ENCODE peak calls at places on chromosomes 5 and 9, in ten cellular contexts. One of them, this sample, is unnamed. For H3K4me1, the result is how much of the 10 kb centered on the place peaks cover.

GRCh38 chr5:55853271-55853670 is 2.1 kb downstream of the IL31RA start:
- DNase-seq in esophagus squamous epithelium: no peak
- DNase-seq in body of pancreas: no peak
- DNase-seq in HCT116: no peak
- DNase-seq in adrenal gland: no peak
- DNase-seq in heart left ventricle: no peak
- DNase-seq in sigmoid colon: no peak
- DNase-seq in uterus: no peak
- DNase-seq in upper lobe of left lung: no peak
- DNase-seq in H1: no peak
- DNase-seq in this sample: no peak

GRCh38 chr5:13251623-13252367 is 692.7 kb downstream of the DNAH5 start:
- DNase-seq in esophagus squamous epithelium: no peak
- DNase-seq in body of pancreas: no peak
- DNase-seq in HCT116: no peak
- DNase-seq in adrenal gland: no peak
- DNase-seq in heart left ventricle: no peak
- DNase-seq in sigmoid colon: no peak
- DNase-seq in uterus: no peak
- DNase-seq in upper lobe of left lung: no peak
- DNase-seq in H1: no peak
- DNase-seq in this sample: no peak

GRCh38 chr9:123342247-123342646 is 13.8 kb upstream of the CRB2 start:
- DNase-seq in esophagus squamous epithelium: no peak
- DNase-seq in body of pancreas: no peak
- DNase-seq in HCT116: no peak
- DNase-seq in adrenal gland: no peak
- DNase-seq in heart left ventricle: no peak
- DNase-seq in sigmoid colon: no peak
- DNase-seq in uterus: no peak
- DNase-seq in upper lobe of left lung: no peak
- DNase-seq in H1: no peak
- DNase-seq in this sample: no peak

GRCh38 chr9:32413424-32413823 is 29.0 kb downstream of the ACO1 start:
- DNase-seq in esophagus squamous epithelium: no peak
- DNase-seq in body of pancreas: no peak
- DNase-seq in HCT116: no peak
- DNase-seq in adrenal gland: no peak
- DNase-seq in heart left ventricle: no peak
- DNase-seq in sigmoid colon: no peak
- DNase-seq in uterus: no peak
- DNase-seq in upper lobe of left lung: no peak
- DNase-seq in H1: no peak
- DNase-seq in this sample: no peak

GRCh38 chr9:136693490-136694162 is 6.4 kb upstream of the AGPAT2 start:
- DNase-seq in esophagus squamous epithelium: no peak
- DNase-seq in body of pancreas: peak
- DNase-seq in HCT116: peak
- DNase-seq in adrenal gland: peak
- DNase-seq in heart left ventricle: no peak
- DNase-seq in sigmoid colon: no peak
- DNase-seq in uterus: peak
- DNase-seq in upper lobe of left lung: peak
- DNase-seq in H1: no peak
- DNase-seq in this sample: no peak

GRCh38 chr5:103587185-103587748 is 24.7 kb upstream of the NUDT12 start:
- DNase-seq in esophagus squamous epithelium: no peak
- DNase-seq in body of pancreas: no peak
- DNase-seq in HCT116: no peak
- DNase-seq in adrenal gland: no peak
- DNase-seq in heart left ventricle: no peak
- DNase-seq in sigmoid colon: no peak
- DNase-seq in uterus: no peak
- DNase-seq in upper lobe of left lung: no peak
- DNase-seq in H1: no peak
- DNase-seq in this sample: no peak

GRCh38 chr5:78547731-78548189 is 100.8 kb downstream of the LHFPL2 start:
- DNase-seq in esophagus squamous epithelium: no peak
- DNase-seq in body of pancreas: peak
- DNase-seq in HCT116: no peak
- DNase-seq in adrenal gland: peak
- DNase-seq in heart left ventricle: peak
- DNase-seq in sigmoid colon: peak
- DNase-seq in uterus: peak
- DNase-seq in upper lobe of left lung: no peak
- DNase-seq in H1: no peak
- DNase-seq in this sample: no peak

GRCh38 chr9:129398901-129399300 is 220.8 kb upstream of the IER5L start:
- DNase-seq in esophagus squamous epithelium: no peak
- DNase-seq in body of pancreas: peak
- DNase-seq in HCT116: no peak
- DNase-seq in adrenal gland: no peak
- DNase-seq in heart left ventricle: no peak
- DNase-seq in sigmoid colon: no peak
- DNase-seq in uterus: peak
- DNase-seq in upper lobe of left lung: no peak
- DNase-seq in H1: no peak
- DNase-seq in this sample: peak

GRCh38 chr9:69476016-69476415 is 151.0 kb downstream of the ENTREP1 start:
- DNase-seq in esophagus squamous epithelium: no peak
- DNase-seq in body of pancreas: no peak
- DNase-seq in HCT116: no peak
- DNase-seq in adrenal gland: no peak
- DNase-seq in heart left ventricle: no peak
- DNase-seq in sigmoid colon: no peak
- DNase-seq in uterus: no peak
- DNase-seq in upper lobe of left lung: no peak
- DNase-seq in H1: no peak
- DNase-seq in this sample: no peak

GRCh38 chr9:16039103-16039987 is 486.5 kb downstream of the CCDC171 start:
- DNase-seq in esophagus squamous epithelium: no peak
- DNase-seq in body of pancreas: no peak
- DNase-seq in HCT116: peak
- DNase-seq in adrenal gland: no peak
- DNase-seq in heart left ventricle: no peak
- DNase-seq in sigmoid colon: peak
- DNase-seq in uterus: peak
- DNase-seq in upper lobe of left lung: no peak
- DNase-seq in H1: peak
- DNase-seq in this sample: no peak

GRCh38 chr5:175059687-175060194 is 335.4 kb downstream of the MSX2 start:
- DNase-seq in esophagus squamous epithelium: no peak
- DNase-seq in body of pancreas: peak
- DNase-seq in HCT116: peak
- DNase-seq in adrenal gland: peak
- DNase-seq in heart left ventricle: peak
- DNase-seq in sigmoid colon: peak
- DNase-seq in uterus: no peak
- DNase-seq in upper lobe of left lung: no peak
- DNase-seq in H1: peak
- DNase-seq in this sample: no peak

GRCh38 chr5:37945446-37945845 is 105.6 kb upstream of the GDNF start:
- DNase-seq in esophagus squamous epithelium: no peak
- DNase-seq in body of pancreas: no peak
- DNase-seq in HCT116: no peak
- DNase-seq in adrenal gland: no peak
- DNase-seq in heart left ventricle: no peak
- DNase-seq in sigmoid colon: no peak
- DNase-seq in uterus: no peak
- DNase-seq in upper lobe of left lung: no peak
- DNase-seq in H1: no peak
- DNase-seq in this sample: no peak

GRCh38 chr5:14672082-14672481 is 7.6 kb downstream of the OTULIN start:
- DNase-seq in esophagus squamous epithelium: no peak
- DNase-seq in body of pancreas: no peak
- DNase-seq in HCT116: no peak
- DNase-seq in adrenal gland: no peak
- DNase-seq in heart left ventricle: no peak
- DNase-seq in sigmoid colon: no peak
- DNase-seq in uterus: no peak
- DNase-seq in upper lobe of left lung: peak
- DNase-seq in H1: no peak
- DNase-seq in this sample: no peak

GRCh38 chr5:142800776-142801494 is 30.8 kb downstream of the ARHGAP26 start:
- DNase-seq in esophagus squamous epithelium: no peak
- DNase-seq in body of pancreas: no peak
- DNase-seq in HCT116: no peak
- DNase-seq in adrenal gland: no peak
- DNase-seq in heart left ventricle: no peak
- DNase-seq in sigmoid colon: no peak
- DNase-seq in uterus: no peak
- DNase-seq in upper lobe of left lung: no peak
- DNase-seq in H1: no peak
- DNase-seq in this sample: no peak

GRCh38 chr9:134442486-134443168 is 116.4 kb downstream of the RXRA start:
- DNase-seq in esophagus squamous epithelium: no peak
- DNase-seq in body of pancreas: no peak
- DNase-seq in HCT116: no peak
- DNase-seq in adrenal gland: no peak
- DNase-seq in heart left ventricle: no peak
- DNase-seq in sigmoid colon: no peak
- DNase-seq in uterus: no peak
- DNase-seq in upper lobe of left lung: no peak
- DNase-seq in H1: no peak
- DNase-seq in this sample: no peak

GRCh38 chr9:113943112-113944009 is 67.3 kb downstream of the ZNF618 start:
- DNase-seq in esophagus squamous epithelium: no peak
- DNase-seq in body of pancreas: no peak
- DNase-seq in HCT116: no peak
- DNase-seq in adrenal gland: no peak
- DNase-seq in heart left ventricle: no peak
- DNase-seq in sigmoid colon: no peak
- DNase-seq in uterus: no peak
- DNase-seq in upper lobe of left lung: no peak
- DNase-seq in H1: no peak
- DNase-seq in this sample: no peak

GRCh38 chr9:116287721-116288120 is 134.1 kb downstream of the PAPPA start:
- DNase-seq in esophagus squamous epithelium: no peak
- DNase-seq in body of pancreas: no peak
- DNase-seq in HCT116: no peak
- DNase-seq in adrenal gland: no peak
- DNase-seq in heart left ventricle: no peak
- DNase-seq in sigmoid colon: no peak
- DNase-seq in uterus: no peak
- DNase-seq in upper lobe of left lung: no peak
- DNase-seq in H1: no peak
- DNase-seq in this sample: no peak

GRCh38 chr5:71988808-71989207 is 118.5 kb upstream of the MAP1B start:
- DNase-seq in esophagus squamous epithelium: no peak
- DNase-seq in body of pancreas: no peak
- DNase-seq in HCT116: no peak
- DNase-seq in adrenal gland: no peak
- DNase-seq in heart left ventricle: no peak
- DNase-seq in sigmoid colon: no peak
- DNase-seq in uterus: no peak
- DNase-seq in upper lobe of left lung: no peak
- DNase-seq in H1: no peak
- DNase-seq in this sample: no peak

GRCh38 chr5:88675159-88675757 is 207.7 kb downstream of the MEF2C start:
- DNase-seq in esophagus squamous epithelium: no peak
- DNase-seq in body of pancreas: no peak
- DNase-seq in HCT116: no peak
- DNase-seq in adrenal gland: no peak
- DNase-seq in heart left ventricle: no peak
- DNase-seq in sigmoid colon: no peak
- DNase-seq in uterus: no peak
- DNase-seq in upper lobe of left lung: no peak
- DNase-seq in H1: no peak
- DNase-seq in this sample: no peak

GRCh38 chr5:177233802-177234201 is 69.7 kb downstream of the RAB24 start:
- DNase-seq in esophagus squamous epithelium: no peak
- DNase-seq in body of pancreas: no peak
- DNase-seq in HCT116: no peak
- DNase-seq in adrenal gland: no peak
- DNase-seq in heart left ventricle: no peak
- DNase-seq in sigmoid colon: no peak
- DNase-seq in uterus: no peak
- DNase-seq in upper lobe of left lung: no peak
- DNase-seq in H1: no peak
- DNase-seq in this sample: no peak
- H3K27ac ChIP-seq in esophagus squamous epithelium: no peak
- H3K27ac ChIP-seq in body of pancreas: no peak
- H3K27ac ChIP-seq in HCT116: no peak
- H3K27ac ChIP-seq in adrenal gland: no peak
- H3K27ac ChIP-seq in heart left ventricle: no peak
- H3K27ac ChIP-seq in sigmoid colon: peak
- H3K27ac ChIP-seq in uterus: no peak
- H3K27ac ChIP-seq in upper lobe of left lung: no peak
- H3K27ac ChIP-seq in H1: no peak
- H3K27ac ChIP-seq in this sample: no peak

GRCh38 chr5:139439013-139439903 is at the start of gene DNAJC18:
- DNase-seq in esophagus squamous epithelium: peak
- DNase-seq in body of pancreas: peak
- DNase-seq in HCT116: peak
- DNase-seq in adrenal gland: peak
- DNase-seq in heart left ventricle: peak
- DNase-seq in sigmoid colon: peak
- DNase-seq in uterus: peak
- DNase-seq in upper lobe of left lung: peak
- DNase-seq in H1: peak
- DNase-seq in this sample: peak
- TF ChIP-seq POLR2A in esophagus squamous epithelium: no peak
- TF ChIP-seq POLR2A in body of pancreas: peak
- TF ChIP-seq POLR2A in HCT116: no peak
- TF ChIP-seq POLR2A in adrenal gland: peak
- TF ChIP-seq POLR2A in heart left ventricle: no peak
- TF ChIP-seq POLR2A in sigmoid colon: no peak
- TF ChIP-seq POLR2A in uterus: peak
- TF ChIP-seq POLR2A in upper lobe of left lung: peak
- TF ChIP-seq POLR2A in H1: peak
- TF ChIP-seq POLR2A in this sample: peak

GRCh38 chr5:110248921-110249320 is 477.6 kb downstream of the TMEM232 start:
- DNase-seq in esophagus squamous epithelium: no peak
- DNase-seq in body of pancreas: no peak
- DNase-seq in HCT116: no peak
- DNase-seq in adrenal gland: no peak
- DNase-seq in heart left ventricle: no peak
- DNase-seq in sigmoid colon: no peak
- DNase-seq in uterus: no peak
- DNase-seq in upper lobe of left lung: no peak
- DNase-seq in H1: no peak
- DNase-seq in this sample: no peak
- H3K4me1 ChIP-seq in esophagus squamous epithelium: under half
- H3K4me1 ChIP-seq in body of pancreas: under half
- H3K4me1 ChIP-seq in HCT116: under half
- H3K4me1 ChIP-seq in adrenal gland: under half
- H3K4me1 ChIP-seq in heart left ventricle: under half
- H3K4me1 ChIP-seq in sigmoid colon: under half
- H3K4me1 ChIP-seq in uterus: under half
- H3K4me1 ChIP-seq in upper lobe of left lung: under half
- H3K4me1 ChIP-seq in H1: under half
- H3K4me1 ChIP-seq in this sample: under half

DNA sequence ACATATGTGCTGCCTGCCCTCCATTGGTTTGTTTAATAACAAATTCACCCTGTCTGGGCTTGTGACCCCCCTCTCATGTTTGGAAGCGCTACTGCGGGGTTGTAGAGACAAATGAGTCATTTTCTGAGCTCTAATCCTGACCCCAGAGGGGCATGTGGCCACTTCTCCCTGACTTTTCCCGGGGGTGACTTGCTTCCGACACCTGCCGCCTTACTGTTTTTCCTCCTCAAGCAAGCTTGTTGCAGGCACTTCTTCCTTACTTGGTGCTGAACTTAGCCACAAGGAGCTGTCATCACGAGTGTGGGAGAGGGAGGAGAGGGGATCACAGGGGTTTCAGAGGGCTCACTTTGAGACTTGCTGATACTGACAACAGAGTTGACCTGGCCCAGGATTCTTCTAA is 76.0 kb downstream of the LMNB1 start:
- DNase-seq in esophagus squamous epithelium: no peak
- DNase-seq in body of pancreas: no peak
- DNase-seq in HCT116: no peak
- DNase-seq in adrenal gland: no peak
- DNase-seq in heart left ventricle: no peak
- DNase-seq in sigmoid colon: no peak
- DNase-seq in uterus: no peak
- DNase-seq in upper lobe of left lung: no peak
- DNase-seq in H1: no peak
- DNase-seq in this sample: no peak
- H3K27ac ChIP-seq in esophagus squamous epithelium: no peak
- H3K27ac ChIP-seq in body of pancreas: no peak
- H3K27ac ChIP-seq in HCT116: no peak
- H3K27ac ChIP-seq in adrenal gland: no peak
- H3K27ac ChIP-seq in heart left ventricle: peak
- H3K27ac ChIP-seq in sigmoid colon: peak
- H3K27ac ChIP-seq in uterus: no peak
- H3K27ac ChIP-seq in upper lobe of left lung: peak
- H3K27ac ChIP-seq in H1: no peak
- H3K27ac ChIP-seq in this sample: peak